ENCODE peak calls at places on chromosomes 5 and 9, in nine cellular contexts. One of them, this sample, is unnamed.

GRCh38 chr9:95044731-95045508 is 272.6 kb downstream of the FANCC start:
- DNase-seq in stromal cell of bone marrow: no peak
- DNase-seq in psoas muscle: peak
- DNase-seq in omental fat pad: no peak
- DNase-seq in occipital lobe: no peak
- DNase-seq in prostate gland: peak
- DNase-seq in NCI-H1417: no peak
- DNase-seq in Right ventricle myocardium superior: peak
- DNase-seq in mesendoderm: peak
- DNase-seq in this sample: no peak

GRCh38 chr9:68805890-68806517 is 101.0 kb downstream of the PIP5K1B start:
- DNase-seq in stromal cell of bone marrow: no peak
- DNase-seq in psoas muscle: no peak
- DNase-seq in omental fat pad: no peak
- DNase-seq in occipital lobe: no peak
- DNase-seq in prostate gland: no peak
- DNase-seq in NCI-H1417: peak
- DNase-seq in Right ventricle myocardium superior: no peak
- DNase-seq in mesendoderm: no peak
- DNase-seq in this sample: no peak

GRCh38 chr9:92770005-92770995 is 5.7 kb upstream of the BICD2 start:
- DNase-seq in stromal cell of bone marrow: no peak
- DNase-seq in psoas muscle: no peak
- DNase-seq in omental fat pad: no peak
- DNase-seq in occipital lobe: no peak
- DNase-seq in prostate gland: peak
- DNase-seq in NCI-H1417: peak
- DNase-seq in Right ventricle myocardium superior: no peak
- DNase-seq in mesendoderm: peak
- DNase-seq in this sample: peak

GRCh38 chr5:95973793-95974325 is 12.2 kb upstream of the ELL2 start:
- DNase-seq in stromal cell of bone marrow: no peak
- DNase-seq in psoas muscle: no peak
- DNase-seq in omental fat pad: no peak
- DNase-seq in occipital lobe: no peak
- DNase-seq in prostate gland: no peak
- DNase-seq in NCI-H1417: peak
- DNase-seq in Right ventricle myocardium superior: no peak
- DNase-seq in mesendoderm: peak
- DNase-seq in this sample: no peak

GRCh38 chr9:117153021-117153420 is 261.8 kb downstream of the ASTN2 start:
- DNase-seq in stromal cell of bone marrow: no peak
- DNase-seq in psoas muscle: no peak
- DNase-seq in omental fat pad: no peak
- DNase-seq in occipital lobe: no peak
- DNase-seq in prostate gland: no peak
- DNase-seq in NCI-H1417: no peak
- DNase-seq in Right ventricle myocardium superior: no peak
- DNase-seq in mesendoderm: no peak
- DNase-seq in this sample: peak

GRCh38 chr5:134148316-134148715 is 28.4 kb downstream of the SKP1 start:
- DNase-seq in stromal cell of bone marrow: no peak
- DNase-seq in psoas muscle: peak
- DNase-seq in omental fat pad: no peak
- DNase-seq in occipital lobe: no peak
- DNase-seq in prostate gland: no peak
- DNase-seq in NCI-H1417: no peak
- DNase-seq in Right ventricle myocardium superior: no peak
- DNase-seq in mesendoderm: no peak
- DNase-seq in this sample: no peak

GRCh38 chr5:170571331-170571731 is 67.5 kb downstream of the KCNIP1 start:
- DNase-seq in stromal cell of bone marrow: peak
- DNase-seq in psoas muscle: no peak
- DNase-seq in omental fat pad: no peak
- DNase-seq in occipital lobe: no peak
- DNase-seq in prostate gland: no peak
- DNase-seq in NCI-H1417: no peak
- DNase-seq in Right ventricle myocardium superior: no peak
- DNase-seq in mesendoderm: peak
- DNase-seq in this sample: no peak

GRCh38 chr5:178527458-178528307 is 62.5 kb downstream of the COL23A1 start:
- DNase-seq in stromal cell of bone marrow: no peak
- DNase-seq in psoas muscle: peak
- DNase-seq in omental fat pad: no peak
- DNase-seq in occipital lobe: peak
- DNase-seq in prostate gland: peak
- DNase-seq in NCI-H1417: no peak
- DNase-seq in Right ventricle myocardium superior: peak
- DNase-seq in mesendoderm: no peak
- DNase-seq in this sample: peak

GRCh38 chr9:90271707-90272106 is 370.9 kb downstream of the DIRAS2 start:
- DNase-seq in stromal cell of bone marrow: no peak
- DNase-seq in psoas muscle: no peak
- DNase-seq in omental fat pad: no peak
- DNase-seq in occipital lobe: no peak
- DNase-seq in prostate gland: no peak
- DNase-seq in NCI-H1417: no peak
- DNase-seq in Right ventricle myocardium superior: no peak
- DNase-seq in mesendoderm: no peak
- DNase-seq in this sample: no peak

GRCh38 chr5:66671305-66671704 is 75.1 kb downstream of the MAST4 start:
- DNase-seq in stromal cell of bone marrow: no peak
- DNase-seq in psoas muscle: no peak
- DNase-seq in omental fat pad: no peak
- DNase-seq in occipital lobe: no peak
- DNase-seq in prostate gland: no peak
- DNase-seq in NCI-H1417: no peak
- DNase-seq in Right ventricle myocardium superior: no peak
- DNase-seq in mesendoderm: no peak
- DNase-seq in this sample: no peak

GRCh38 chr5:79172269-79172668 is 60.7 kb downstream of the BHMT start:
- DNase-seq in stromal cell of bone marrow: no peak
- DNase-seq in psoas muscle: no peak
- DNase-seq in omental fat pad: no peak
- DNase-seq in occipital lobe: no peak
- DNase-seq in prostate gland: no peak
- DNase-seq in NCI-H1417: no peak
- DNase-seq in Right ventricle myocardium superior: no peak
- DNase-seq in mesendoderm: peak
- DNase-seq in this sample: no peak

GRCh38 chr9:80664327-80665210 is 1024.8 kb downstream of the TLE1 start:
- DNase-seq in stromal cell of bone marrow: no peak
- DNase-seq in psoas muscle: no peak
- DNase-seq in omental fat pad: no peak
- DNase-seq in occipital lobe: no peak
- DNase-seq in prostate gland: no peak
- DNase-seq in NCI-H1417: peak
- DNase-seq in Right ventricle myocardium superior: no peak
- DNase-seq in mesendoderm: peak
- DNase-seq in this sample: no peak

GRCh38 chr9:135662758-135663450 is at the start of gene LCN9:
- DNase-seq in stromal cell of bone marrow: no peak
- DNase-seq in psoas muscle: no peak
- DNase-seq in omental fat pad: no peak
- DNase-seq in occipital lobe: peak
- DNase-seq in prostate gland: no peak
- DNase-seq in NCI-H1417: no peak
- DNase-seq in Right ventricle myocardium superior: no peak
- DNase-seq in mesendoderm: peak
- DNase-seq in this sample: no peak